ENCODE peak calls at places on chromosome 10, in four cellular contexts. D, I, P and V are unnamed samples.

GRCh38 chr10:24723788-24724380 is at the start of gene ARHGAP21:
- DNase-seq in I (peak), P (peak), D (peak), V (no peak)

GRCh38 chr10:15254808-15255655 is 86.5 kb upstream of the NMT2 start:
- DNase-seq in P (no peak), D (no peak), I (no peak), V (no peak)

GRCh38 chr10:28838908-28839307 is 161.6 kb downstream of the BAMBI start:
- DNase-seq in I (no peak), P (no peak), D (no peak), V (no peak)

GRCh38 chr10:123966896-123967231 is 75.3 kb upstream of the CPXM2 start:
- DNase-seq in I (no peak), D (no peak), P (no peak), V (no peak)

GRCh38 chr10:63286340-63286739 is 153.2 kb downstream of the NRBF2 start:
- DNase-seq in I (no peak), P (no peak), D (no peak), V (no peak)

GRCh38 chr10:73997479-73997805 is 474 bp upstream of the VCL start:
- DNase-seq in I (no peak), P (no peak), D (no peak), V (no peak)

GRCh38 chr10:67875340-67876238 is 8.9 kb upstream of the SIRT1 start:
- DNase-seq in I (no peak), D (no peak), P (no peak), V (no peak)

GRCh38 chr10:129655007-129655678 is 188.1 kb downstream of the MGMT start:
- DNase-seq in P (no peak), I (no peak), D (no peak), V (no peak)

GRCh38 chr10:34759161-34759836 is 55.8 kb downstream of the PARD3 start:
- DNase-seq in I (no peak), D (peak), P (no peak), V (no peak)

GRCh38 chr10:80924063-80924952 is 386.6 kb downstream of the SH2D4B start:
- DNase-seq in P (peak), D (peak), I (peak), V (peak)

GRCh38 chr10:94630017-94630688 is 53.4 kb upstream of the CYP2C18 start:
- DNase-seq in D (peak), P (no peak), I (peak), V (no peak)

GRCh38 chr10:29057712-29058426 is 231.0 kb upstream of the LYZL1 start:
- DNase-seq in I (no peak), D (no peak), P (peak), V (no peak)

GRCh38 chr10:85646312-85646711 is 720.3 kb downstream of the GRID1 start:
- DNase-seq in I (peak), D (peak), P (no peak), V (no peak)

GRCh38 chr10:78953124-78954008 is 115.4 kb upstream of the ZMIZ1 start:
- DNase-seq in I (peak), D (peak), P (no peak), V (peak)

GRCh38 chr10:10830316-10831061 is 187.2 kb upstream of the CELF2 start:
- DNase-seq in D (peak), I (peak), P (no peak), V (no peak)

GRCh38 chr10:62491597-62491996 is 117.4 kb downstream of the ZNF365 start:
- DNase-seq in P (no peak), D (peak), I (no peak), V (no peak)

GRCh38 chr10:119135517-119135890 is 30.0 kb downstream of the SFXN4 start:
- DNase-seq in D (no peak), I (peak), P (no peak), V (no peak)

GRCh38 chr10:21993360-21994001 is 10.0 kb downstream of the DNAJC1 start:
- DNase-seq in P (no peak), D (peak), I (peak), V (no peak)

GRCh38 chr10:73768881-73769280 is 13.0 kb upstream of the CHCHD1 start:
- DNase-seq in P (no peak), D (no peak), I (no peak), V (no peak)

GRCh38 chr10:35011771-35012191 is 78.4 kb downstream of the CUL2 start:
- DNase-seq in D (peak), P (no peak), I (no peak), V (no peak)

GRCh38 chr10:108003576-108003975 is 839.1 kb upstream of the SORCS1 start:
- DNase-seq in D (no peak), I (no peak), P (no peak), V (no peak)

GRCh38 chr10:33537066-33537465 is 202.6 kb upstream of the NRP1 start:
- DNase-seq in D (no peak), P (no peak), I (peak), V (no peak)

GRCh38 chr10:84310470-84310869 is 17.9 kb upstream of the CCSER2 start:
- DNase-seq in P (peak), I (no peak), D (no peak), V (no peak)

GRCh38 chr10:86355571-86356038 is 11.0 kb downstream of the GRID1 start:
- DNase-seq in D (no peak), I (no peak), P (no peak), V (no peak)

GRCh38 chr10:111319866-111320265 is 243.0 kb downstream of the ADRA2A start:
- DNase-seq in P (no peak), I (peak), D (no peak), V (no peak)

GRCh38 chr10:111323567-111323966 is 246.7 kb downstream of the ADRA2A start:
- DNase-seq in I (peak), D (no peak), P (no peak), V (no peak)
- TF ChIP-seq CTCF in I (peak), D (peak), P (peak), V (no peak)

GRCh38 chr10:101065479-101066145 is 3.8 kb downstream of the KAZALD1 start:
- DNase-seq in P (peak), I (peak), D (no peak), V (no peak)

GRCh38 chr10:101064415-101065030 is 2.7 kb downstream of the KAZALD1 start:
- DNase-seq in I (no peak), P (no peak), D (no peak), V (no peak)

GRCh38 chr10:101066890-101067355 is 5.1 kb downstream of the KAZALD1 start:
- DNase-seq in P (peak), D (no peak), I (no peak), V (no peak)

GRCh38 chr10:101067356-101068083 is 5.7 kb downstream of the KAZALD1 start:
- DNase-seq in I (peak), P (peak), D (peak), V (peak)

DNA sequence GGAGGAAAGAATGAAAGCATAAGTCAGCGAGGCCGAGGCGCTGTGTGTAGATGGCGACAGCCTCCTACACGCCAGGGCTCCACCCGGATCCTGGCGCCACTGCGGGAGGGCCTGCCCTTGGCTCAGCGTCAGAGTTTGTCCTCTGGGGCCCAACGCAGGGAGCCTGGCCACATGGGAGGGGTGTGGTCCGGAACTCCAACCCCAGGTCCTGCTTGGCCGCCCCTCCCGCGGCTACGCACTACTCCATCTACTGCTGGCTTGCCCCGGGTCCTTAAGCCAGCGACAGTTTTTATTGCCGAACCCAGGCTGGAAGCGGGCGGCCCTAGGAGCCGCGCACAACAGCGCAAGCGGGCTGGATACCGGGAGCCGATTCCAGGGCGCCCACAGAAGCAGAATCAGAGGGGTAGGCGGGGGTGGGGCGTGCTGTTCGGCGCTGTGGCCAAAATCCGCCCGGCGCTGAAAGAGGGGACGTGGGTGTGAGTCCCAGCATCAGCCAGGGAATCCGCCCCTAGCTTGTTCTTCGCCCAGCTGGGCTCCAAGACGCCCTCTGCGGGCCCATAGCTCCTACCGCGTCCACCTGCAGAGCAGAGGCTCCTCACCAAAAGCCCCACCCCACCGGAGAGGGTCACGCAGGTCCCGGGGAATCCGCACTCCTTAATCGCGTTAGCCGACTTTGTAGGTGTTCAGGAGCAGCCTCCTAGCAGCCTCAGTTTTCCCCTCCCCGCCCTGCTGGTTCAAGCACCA is 4.5 kb downstream of the KAZALD1 start:
- DNase-seq in I (peak), P (peak), D (peak), V (peak)
- TF ChIP-seq CTCF in I (peak), P (peak), D (peak), V (no peak)

GRCh38 chr10:93488956-93489528 is 6.9 kb upstream of the MYOF start:
- DNase-seq in D (no peak), I (peak), P (no peak), V (no peak)

GRCh38 chr10:93491589-93492121 is 4.8 kb upstream of the CEP55 start:
- DNase-seq in D (no peak), P (no peak), I (no peak), V (no peak)

GRCh38 chr10:93481931-93482834 is at the start of gene MYOF:
- DNase-seq in P (peak), I (peak), D (peak), V (peak)

GRCh38 chr10:93481213-93481930 is 762 bp downstream of the MYOF start:
- DNase-seq in I (no peak), D (peak), P (no peak), V (no peak)

GRCh38 chr10:93485690-93486089 is 3.6 kb upstream of the MYOF start:
- DNase-seq in I (no peak), P (no peak), D (no peak), V (no peak)
- TF ChIP-seq CTCF in I (no peak), P (no peak), D (no peak), V (no peak)

DNA sequence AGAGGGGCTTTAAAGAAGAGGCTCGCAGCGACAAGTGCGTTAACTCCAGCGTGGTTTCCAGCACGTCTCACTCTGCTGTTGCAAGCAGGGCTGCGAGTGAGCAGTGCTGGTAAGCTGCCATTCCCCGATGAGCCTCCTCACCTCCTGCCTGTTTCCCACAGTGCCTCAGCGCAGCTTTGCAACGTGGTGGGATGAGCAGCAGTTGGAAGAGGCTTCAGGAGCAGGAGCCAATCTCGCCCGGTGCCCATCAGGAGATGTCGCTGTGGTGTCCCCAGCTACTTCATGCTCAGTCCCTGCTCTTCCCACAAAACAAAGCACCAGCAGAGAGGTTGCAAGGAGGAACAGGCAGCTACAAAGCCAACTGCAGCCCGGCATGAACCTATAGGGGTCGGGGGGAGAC is 2.4 kb upstream of the ADARB2 start:
- DNase-seq in D (no peak), I (no peak), P (no peak), V (no peak)
- TF ChIP-seq CTCF in D (no peak), I (no peak), P (no peak), V (no peak)

DNA sequence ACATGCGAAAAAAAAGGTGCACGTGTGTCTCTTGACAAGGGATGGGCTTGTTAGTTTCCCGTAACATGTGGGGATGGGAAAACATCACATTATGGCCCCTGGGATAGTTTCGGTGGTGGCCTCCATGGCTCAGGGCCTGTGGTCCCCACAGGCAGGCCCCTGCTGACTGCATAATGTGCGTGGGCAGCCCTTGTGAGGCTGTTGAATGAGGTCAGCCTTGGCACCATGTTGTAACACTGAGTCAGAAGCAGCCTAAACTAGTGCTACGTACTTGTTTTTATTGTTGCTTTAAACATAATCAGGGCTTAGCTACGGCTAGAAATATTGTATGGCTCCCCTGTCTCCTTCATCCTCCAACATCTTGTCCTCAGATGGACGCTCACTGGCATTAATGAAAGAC is 80.6 kb downstream of the BEND7 start:
- DNase-seq in P (no peak), D (peak), I (no peak), V (no peak)
- TF ChIP-seq CTCF in P (no peak), D (no peak), I (no peak), V (no peak)

DNA sequence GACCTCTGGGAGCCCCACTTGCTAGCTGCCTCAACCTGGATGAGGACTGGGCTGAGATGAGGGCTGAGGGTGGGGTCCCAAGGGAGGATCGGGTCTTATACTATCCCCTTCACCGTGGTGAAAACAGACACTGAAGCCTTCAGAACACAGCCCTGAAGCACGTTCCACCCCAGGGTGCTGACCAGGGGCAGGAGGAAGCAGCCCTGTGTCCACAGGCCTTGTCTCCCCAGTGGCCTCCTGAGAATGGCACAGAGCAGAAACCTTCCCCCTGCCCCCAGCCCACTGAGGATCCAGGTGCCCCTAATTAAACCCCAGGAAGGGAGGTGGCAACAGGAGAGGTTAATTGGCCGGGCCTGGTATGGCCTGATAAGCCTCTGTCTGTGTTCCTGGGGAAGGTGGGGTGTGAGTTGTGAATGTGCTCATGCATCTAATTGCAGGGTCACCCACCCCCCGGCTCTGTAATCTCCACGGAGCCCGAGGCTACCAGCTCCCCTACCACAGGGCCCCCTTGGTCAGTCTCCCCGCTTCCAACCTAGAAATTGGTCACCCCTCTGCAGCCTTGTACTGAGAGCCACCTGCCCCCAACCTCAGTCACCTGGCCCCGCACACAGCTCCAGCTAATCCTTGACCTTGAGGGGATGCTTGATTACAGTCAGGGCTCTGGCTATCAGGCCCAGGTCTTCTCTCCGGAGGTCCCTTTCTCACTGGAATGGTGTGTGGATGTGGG is 159.0 kb upstream of the UNC5B start:
- DNase-seq in P (no peak), D (no peak), I (no peak), V (no peak)
- TF ChIP-seq CTCF in P (no peak), D (no peak), I (no peak), V (no peak)

GRCh38 chr10:96721207-96721572 is 876 bp upstream of the PIK3AP1 start:
- DNase-seq in D (no peak), I (no peak), P (no peak), V (no peak)

GRCh38 chr10:96720422-96721206 is at the start of gene PIK3AP1:
- DNase-seq in D (no peak), P (peak), I (no peak), V (peak)

GRCh38 chr10:96718304-96718990 is 1.9 kb downstream of the PIK3AP1 start:
- DNase-seq in D (no peak), P (no peak), I (no peak), V (no peak)

GRCh38 chr10:96719205-96719604 is 1.1 kb downstream of the PIK3AP1 start:
- DNase-seq in P (no peak), D (no peak), I (no peak), V (no peak)

GRCh38 chr10:96719850-96720421 is 378 bp downstream of the PIK3AP1 start:
- DNase-seq in D (no peak), P (peak), I (peak), V (peak)
- TF ChIP-seq CTCF in D (no peak), P (peak), I (peak), V (peak)

DNA sequence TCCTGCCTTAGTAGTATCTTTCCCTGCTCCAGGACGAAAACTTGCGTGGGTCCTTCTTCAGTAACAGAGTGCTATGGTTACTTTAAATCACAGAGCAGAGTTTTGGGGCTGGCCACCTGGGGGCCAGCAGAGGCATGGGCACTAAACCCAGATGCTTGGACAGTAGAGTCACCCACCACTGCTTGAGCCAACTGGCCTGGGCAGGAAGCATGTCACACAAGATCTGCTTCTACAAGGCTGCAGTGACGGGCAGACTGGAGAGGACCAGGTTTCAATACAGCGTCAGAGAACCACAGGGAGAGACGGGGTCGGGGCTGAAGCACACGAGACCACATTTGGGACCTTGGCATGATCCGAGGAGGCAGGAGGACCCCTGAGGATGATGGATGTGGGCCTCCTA is 14.3 kb upstream of the DMBT1 start:
- DNase-seq in P (no peak), I (no peak), D (no peak), V (no peak)
- TF ChIP-seq CTCF in P (no peak), I (no peak), D (no peak), V (no peak)

GRCh38 chr10:47406870-47407648 is 23.0 kb upstream of the ZNF488 start:
- DNase-seq in P (no peak), D (peak), I (peak), V (no peak)
- TF ChIP-seq CTCF in P (no peak), D (no peak), I (no peak), V (no peak)